ENCODE peak calls at places on chromosomes 4 and X, in four cellular contexts. P, Q, M and K are unnamed samples.

GRCh38 chr4:161581262-161581661 is 582.5 kb downstream of the FSTL5 start:
- DNase-seq in P (peak), Q (no peak), M (no peak), K (peak)

GRCh38 chrX:22109442-22109841 is 77.3 kb downstream of the PHEX start:
- DNase-seq in P (peak), Q (no peak), M (no peak), K (no peak)

GRCh38 chr4:7364979-7365378 is 69.8 kb downstream of the PSAPL1 start:
- DNase-seq in P (no peak), Q (no peak), M (no peak), K (no peak)

GRCh38 chr4:8324640-8325239 is 55.2 kb downstream of the HTRA3 start:
- DNase-seq in P (peak), Q (no peak), M (no peak), K (no peak)

GRCh38 chr4:87966095-87966496 is 9.4 kb upstream of the SPP1 start:
- DNase-seq in P (no peak), Q (no peak), M (no peak), K (no peak)

GRCh38 chr4:156169011-156169410 is 215.3 kb upstream of the CTSO start:
- DNase-seq in P (peak), Q (no peak), M (peak), K (peak)

GRCh38 chr4:100421356-100421978 is 96.4 kb downstream of the EMCN start:
- DNase-seq in P (peak), Q (no peak), M (peak), K (peak)

GRCh38 chrX:24590111-24590510 is 57.0 kb downstream of the PCYT1B start:
- DNase-seq in P (no peak), Q (no peak), M (no peak), K (peak)

GRCh38 chr4:71221510-71222466 is 117.0 kb upstream of the SLC4A4 start:
- DNase-seq in P (no peak), Q (no peak), M (no peak), K (no peak)

GRCh38 chrX:826026-826425 is 195.4 kb downstream of the SHOX start:
- DNase-seq in P (peak), Q (no peak), M (no peak), K (no peak)

GRCh38 chr4:104064650-104065577 is 345.1 kb upstream of the TACR3 start:
- DNase-seq in P (peak), Q (no peak), M (peak), K (peak)

GRCh38 chr4:83250666-83251065 is 33.9 kb downstream of the COQ2 start:
- DNase-seq in P (no peak), Q (no peak), M (no peak), K (no peak)

GRCh38 chrX:154449618-154450017 is 5.7 kb downstream of the FAM50A start:
- DNase-seq in P (no peak), Q (no peak), M (no peak), K (no peak)